ENCODE peak calls at places on chromosome 12, in four cellular contexts. One of them, this sample, is unnamed.

GRCh38 chr12:83796527-83796926 is 1109.8 kb downstream of the TMTC2 start:
- DNase-seq in IMR-90: no peak
- DNase-seq in H9: no peak
- DNase-seq in mesendoderm: peak
- DNase-seq in this sample: no peak

GRCh38 chr12:113273053-113273725 is 51.9 kb downstream of the TPCN1 start:
- DNase-seq in IMR-90: peak
- DNase-seq in mesendoderm: peak
- DNase-seq in H9: no peak
- DNase-seq in this sample: no peak

GRCh38 chr12:1911598-1912575 is 6.6 kb downstream of the CACNA2D4 start:
- DNase-seq in H9: peak
- DNase-seq in IMR-90: no peak
- DNase-seq in mesendoderm: no peak
- DNase-seq in this sample: peak

GRCh38 chr12:118706437-118706836 is 274.9 kb upstream of the SRRM4 start:
- DNase-seq in H9: no peak
- DNase-seq in mesendoderm: no peak
- DNase-seq in IMR-90: no peak
- DNase-seq in this sample: no peak

GRCh38 chr12:40107098-40107802 is 1.4 kb upstream of the SLC2A13 start:
- DNase-seq in H9: peak
- DNase-seq in mesendoderm: peak
- DNase-seq in IMR-90: peak
- DNase-seq in this sample: peak

GRCh38 chr12:99154264-99154982 is 493.1 kb upstream of the GARIN6 start:
- DNase-seq in mesendoderm: peak
- DNase-seq in IMR-90: no peak
- DNase-seq in H9: peak
- DNase-seq in this sample: no peak

GRCh38 chr12:33187409-33187808 is 252.2 kb downstream of the SYT10 start:
- DNase-seq in H9: no peak
- DNase-seq in IMR-90: no peak
- DNase-seq in mesendoderm: no peak
- DNase-seq in this sample: no peak

GRCh38 chr12:120956579-120957360 is 21.6 kb upstream of the HNF1A start:
- DNase-seq in H9: no peak
- DNase-seq in mesendoderm: no peak
- DNase-seq in IMR-90: no peak
- DNase-seq in this sample: no peak

GRCh38 chr12:21296751-21297406 is 37.8 kb downstream of the SLCO1A2 start:
- DNase-seq in mesendoderm: peak
- DNase-seq in IMR-90: peak
- DNase-seq in H9: no peak
- DNase-seq in this sample: no peak

GRCh38 chr12:119114294-119114693 is 64.4 kb upstream of the HSPB8 start:
- DNase-seq in H9: no peak
- DNase-seq in mesendoderm: no peak
- DNase-seq in IMR-90: no peak
- DNase-seq in this sample: no peak

GRCh38 chr12:94202245-94203180 is 54.1 kb downstream of the PLXNC1 start:
- DNase-seq in IMR-90: no peak
- DNase-seq in mesendoderm: no peak
- DNase-seq in H9: no peak
- DNase-seq in this sample: no peak
- H3K56ac ChIP-seq in IMR-90: no peak
- H3K56ac ChIP-seq in mesendoderm: no peak
- H3K56ac ChIP-seq in H9: no peak
- H3K56ac ChIP-seq in this sample: no peak

DNA sequence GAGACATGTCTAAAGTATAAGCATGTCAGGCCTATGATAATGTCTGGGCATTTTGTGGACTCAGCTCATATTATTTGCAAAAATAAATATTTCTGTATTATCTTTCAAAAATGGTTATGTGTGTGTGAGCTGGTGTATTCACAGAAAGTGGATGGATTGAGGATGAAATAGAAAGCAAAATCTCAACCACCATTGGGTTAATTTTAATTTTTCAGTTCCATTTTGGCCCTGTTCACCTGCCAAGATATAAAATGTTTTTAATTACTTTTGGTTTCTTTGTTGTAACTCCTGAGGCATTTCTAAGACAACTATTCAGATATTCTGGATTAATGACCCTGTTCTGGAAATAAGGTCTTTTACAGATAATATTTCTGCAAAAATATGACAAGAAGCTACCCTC is 232.7 kb upstream of the PPFIA2 start:
- DNase-seq in mesendoderm: no peak
- DNase-seq in H9: no peak
- DNase-seq in IMR-90: no peak
- DNase-seq in this sample: no peak
- H3K56ac ChIP-seq in mesendoderm: no peak
- H3K56ac ChIP-seq in H9: no peak
- H3K56ac ChIP-seq in IMR-90: no peak
- H3K56ac ChIP-seq in this sample: no peak

GRCh38 chr12:15829255-15829654 is 40.1 kb upstream of the EPS8 start:
- DNase-seq in mesendoderm: no peak
- DNase-seq in H9: no peak
- DNase-seq in IMR-90: no peak
- DNase-seq in this sample: no peak
- H3K56ac ChIP-seq in mesendoderm: no peak
- H3K56ac ChIP-seq in H9: no peak
- H3K56ac ChIP-seq in IMR-90: no peak
- H3K56ac ChIP-seq in this sample: no peak

GRCh38 chr12:52873832-52874572 is 25.2 kb upstream of the KRT78 start:
- DNase-seq in H9: peak
- DNase-seq in IMR-90: peak
- DNase-seq in mesendoderm: no peak
- DNase-seq in this sample: no peak
- H3K56ac ChIP-seq in H9: no peak
- H3K56ac ChIP-seq in IMR-90: peak
- H3K56ac ChIP-seq in mesendoderm: peak
- H3K56ac ChIP-seq in this sample: no peak

GRCh38 chr12:45348311-45348710 is 132.4 kb downstream of the ANO6 start:
- DNase-seq in IMR-90: no peak
- DNase-seq in H9: no peak
- DNase-seq in mesendoderm: no peak
- DNase-seq in this sample: no peak

GRCh38 chr12:45351921-45352670 is 136.2 kb downstream of the ANO6 start:
- DNase-seq in H9: no peak
- DNase-seq in IMR-90: no peak
- DNase-seq in mesendoderm: no peak
- DNase-seq in this sample: no peak

GRCh38 chr12:45348986-45349385 is 133.1 kb downstream of the ANO6 start:
- DNase-seq in H9: no peak
- DNase-seq in IMR-90: no peak
- DNase-seq in mesendoderm: no peak
- DNase-seq in this sample: no peak

GRCh38 chr12:45350861-45351260 is 135.0 kb downstream of the ANO6 start:
- DNase-seq in IMR-90: no peak
- DNase-seq in H9: no peak
- DNase-seq in mesendoderm: no peak
- DNase-seq in this sample: no peak

DNA sequence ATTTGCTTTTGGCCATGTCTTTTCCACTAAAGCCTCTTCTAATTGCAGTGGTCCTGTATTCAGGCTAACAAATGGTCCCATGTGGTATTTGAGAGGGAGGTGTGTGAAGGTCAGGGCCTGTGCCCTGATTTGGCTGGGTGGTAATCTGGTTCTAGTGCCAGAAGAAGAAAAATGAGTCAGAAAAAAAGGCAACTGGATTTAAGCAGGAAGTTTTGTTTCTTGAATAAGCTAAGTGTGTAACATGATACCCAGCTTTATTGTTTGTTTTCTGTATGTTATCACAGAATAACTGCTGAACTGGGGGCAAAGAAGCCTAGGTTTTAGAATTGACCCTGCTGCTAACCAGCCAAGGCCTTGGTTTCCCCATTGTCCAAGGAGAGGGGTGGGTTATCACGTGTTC is 134.0 kb downstream of the ANO6 start:
- DNase-seq in mesendoderm: no peak
- DNase-seq in IMR-90: peak
- DNase-seq in H9: no peak
- DNase-seq in this sample: no peak
- H3K56ac ChIP-seq in mesendoderm: no peak
- H3K56ac ChIP-seq in IMR-90: no peak
- H3K56ac ChIP-seq in H9: no peak
- H3K56ac ChIP-seq in this sample: no peak

GRCh38 chr12:47219243-47219642 is 139.5 kb upstream of the AMIGO2 start:
- DNase-seq in IMR-90: peak
- DNase-seq in H9: no peak
- DNase-seq in mesendoderm: no peak
- DNase-seq in this sample: no peak
- H3K56ac ChIP-seq in IMR-90: no peak
- H3K56ac ChIP-seq in H9: no peak
- H3K56ac ChIP-seq in mesendoderm: no peak
- H3K56ac ChIP-seq in this sample: no peak

GRCh38 chr12:6034596-6034995 is 89.5 kb upstream of the ANO2 start:
- DNase-seq in mesendoderm: no peak
- DNase-seq in H9: no peak
- DNase-seq in IMR-90: no peak
- DNase-seq in this sample: no peak

GRCh38 chr12:6030081-6030480 is 85.0 kb upstream of the ANO2 start:
- DNase-seq in mesendoderm: no peak
- DNase-seq in IMR-90: no peak
- DNase-seq in H9: peak
- DNase-seq in this sample: no peak

GRCh38 chr12:6033546-6033945 is 88.5 kb upstream of the ANO2 start:
- DNase-seq in H9: no peak
- DNase-seq in mesendoderm: no peak
- DNase-seq in IMR-90: no peak
- DNase-seq in this sample: no peak

GRCh38 chr12:6029401-6029800 is 84.3 kb upstream of the ANO2 start:
- DNase-seq in mesendoderm: no peak
- DNase-seq in IMR-90: no peak
- DNase-seq in H9: peak
- DNase-seq in this sample: no peak

DNA sequence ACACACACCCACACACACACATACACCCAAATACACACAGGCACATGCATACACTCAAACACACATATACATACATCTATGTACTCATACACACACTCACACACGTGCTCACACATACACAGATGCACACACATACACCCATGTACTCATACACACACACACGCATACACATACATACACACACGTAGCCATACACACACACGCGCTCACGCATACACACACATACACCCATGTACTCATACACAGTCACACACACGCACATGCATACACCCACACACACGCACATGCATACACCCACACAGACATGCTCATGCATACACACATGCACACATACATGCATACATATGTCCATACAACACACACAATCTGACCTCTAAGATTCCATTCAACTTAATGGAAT is 87.7 kb upstream of the ANO2 start:
- DNase-seq in H9: no peak
- DNase-seq in mesendoderm: no peak
- DNase-seq in IMR-90: no peak
- DNase-seq in this sample: no peak
- H3K56ac ChIP-seq in H9: no peak
- H3K56ac ChIP-seq in mesendoderm: no peak
- H3K56ac ChIP-seq in IMR-90: no peak
- H3K56ac ChIP-seq in this sample: no peak

DNA sequence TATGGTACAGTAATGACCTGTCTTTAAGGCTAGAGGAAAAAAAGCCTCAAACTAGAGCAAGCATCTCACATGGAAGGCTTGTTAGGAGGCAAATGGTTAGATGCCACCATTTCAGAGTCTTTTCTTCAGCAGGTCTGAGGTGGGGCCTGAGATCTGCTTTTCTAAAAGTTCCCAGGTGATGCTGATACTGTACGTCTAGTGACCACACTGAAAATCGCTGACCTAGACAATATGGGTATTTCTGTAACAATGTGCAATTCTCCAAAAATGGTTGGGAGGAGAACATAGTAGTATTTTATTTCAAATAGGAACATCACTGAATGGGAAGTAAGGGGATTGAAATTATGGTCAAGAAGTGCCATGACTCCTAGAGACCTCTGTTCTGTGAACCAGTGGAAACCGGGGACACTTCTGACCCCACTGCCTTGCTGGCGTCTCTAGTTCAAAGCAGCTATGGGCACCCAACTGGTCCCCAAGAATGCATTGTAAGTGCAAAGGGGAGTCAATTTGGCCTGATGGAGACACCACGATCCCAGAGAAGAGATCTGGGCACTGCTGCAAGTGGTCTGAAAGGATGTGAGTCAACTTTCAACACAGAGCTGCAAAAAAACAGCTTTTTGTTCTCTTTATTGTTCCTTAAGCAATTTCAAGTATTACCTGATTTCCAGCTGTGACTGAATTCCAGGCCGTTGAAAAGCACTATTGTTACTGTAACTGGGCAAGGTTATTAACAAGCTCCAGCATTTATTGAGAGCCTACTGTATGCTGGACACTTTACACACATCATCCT is 54.4 kb upstream of the PLEKHG7 start:
- DNase-seq in IMR-90: peak
- DNase-seq in H9: no peak
- DNase-seq in mesendoderm: peak
- DNase-seq in this sample: peak
- H3K56ac ChIP-seq in IMR-90: no peak
- H3K56ac ChIP-seq in H9: no peak
- H3K56ac ChIP-seq in mesendoderm: no peak
- H3K56ac ChIP-seq in this sample: no peak

GRCh38 chr12:86777335-86777734 is 521.1 kb upstream of the MGAT4C start:
- DNase-seq in mesendoderm: no peak
- DNase-seq in H9: no peak
- DNase-seq in IMR-90: no peak
- DNase-seq in this sample: no peak
- H3K56ac ChIP-seq in mesendoderm: no peak
- H3K56ac ChIP-seq in H9: no peak
- H3K56ac ChIP-seq in IMR-90: no peak
- H3K56ac ChIP-seq in this sample: no peak

GRCh38 chr12:70451528-70451927 is 85.4 kb downstream of the KCNMB4 start:
- DNase-seq in H9: no peak
- DNase-seq in mesendoderm: no peak
- DNase-seq in IMR-90: no peak
- DNase-seq in this sample: no peak

GRCh38 chr12:70448371-70448770 is 82.3 kb downstream of the KCNMB4 start:
- DNase-seq in IMR-90: no peak
- DNase-seq in H9: no peak
- DNase-seq in mesendoderm: no peak
- DNase-seq in this sample: no peak

GRCh38 chr12:70444903-70445302 is 78.8 kb downstream of the KCNMB4 start:
- DNase-seq in IMR-90: no peak
- DNase-seq in mesendoderm: no peak
- DNase-seq in H9: no peak
- DNase-seq in this sample: no peak

GRCh38 chr12:70449758-70450341 is 83.8 kb downstream of the KCNMB4 start:
- DNase-seq in H9: no peak
- DNase-seq in IMR-90: no peak
- DNase-seq in mesendoderm: no peak
- DNase-seq in this sample: no peak

GRCh38 chr12:70449074-70449757 is 83.1 kb downstream of the KCNMB4 start:
- DNase-seq in H9: no peak
- DNase-seq in mesendoderm: no peak
- DNase-seq in IMR-90: peak
- DNase-seq in this sample: no peak
- H3K56ac ChIP-seq in H9: no peak
- H3K56ac ChIP-seq in mesendoderm: no peak
- H3K56ac ChIP-seq in IMR-90: no peak
- H3K56ac ChIP-seq in this sample: no peak